ENCODE peak calls at places on chromosomes 5 and 9, in six cellular contexts. P, A, U, M, D and Y are unnamed samples.

GRCh38 chr9:128901822-128902221 is 19.0 kb upstream of the PHYHD1 start:
- DNase-seq in M (no peak), U (no peak), A (no peak), P (no peak), D (no peak), Y (no peak)

GRCh38 chr9:138008081-138008841 is 130.7 kb downstream of the CACNA1B start:
- DNase-seq in D (no peak), P (no peak), U (no peak), A (no peak), M (no peak), Y (no peak)

GRCh38 chr9:132787748-132788159 is 90.3 kb downstream of the AK8 start:
- DNase-seq in A (peak), P (no peak), M (no peak), U (no peak), D (peak), Y (no peak)

GRCh38 chr5:177419045-177419444 is 7.4 kb upstream of the GRK6 start:
- DNase-seq in D (no peak), M (no peak), A (no peak), P (peak), U (no peak), Y (no peak)

GRCh38 chr5:171705830-171706229 is 79.8 kb upstream of the SMIM23 start:
- DNase-seq in D (no peak), A (no peak), M (no peak), P (no peak), U (no peak), Y (no peak)

GRCh38 chr5:15286659-15287058 is 213.3 kb upstream of the FBXL7 start:
- DNase-seq in P (no peak), M (no peak), A (no peak), U (no peak), D (no peak), Y (peak)

GRCh38 chr5:100550531-100551036 is 15.4 kb downstream of the FAM174A start:
- DNase-seq in P (no peak), U (no peak), D (peak), M (no peak), A (no peak), Y (no peak)

GRCh38 chr5:107100121-107100520 is 570.6 kb downstream of the EFNA5 start:
- DNase-seq in D (no peak), A (no peak), P (no peak), M (no peak), U (no peak), Y (no peak)

GRCh38 chr9:112881366-112881765 is 9.3 kb downstream of the SLC46A2 start:
- DNase-seq in A (no peak), U (no peak), D (no peak), P (no peak), M (no peak), Y (no peak)

GRCh38 chr5:147855774-147856069 is 22.8 kb upstream of the SCGB3A2 start:
- DNase-seq in U (no peak), D (no peak), A (no peak), M (no peak), P (no peak), Y (no peak)

GRCh38 chr5:132090107-132090506 is 16.5 kb downstream of the CSF2 start:
- DNase-seq in P (no peak), D (no peak), A (no peak), U (no peak), M (no peak), Y (no peak)

GRCh38 chr9:112037281-112038016 is 137.6 kb downstream of the SUSD1 start:
- DNase-seq in D (peak), P (peak), A (no peak), M (no peak), U (no peak), Y (no peak)

GRCh38 chr5:89628876-89629635 is 746.1 kb upstream of the MEF2C start:
- DNase-seq in M (no peak), P (no peak), U (no peak), A (no peak), D (no peak), Y (no peak)

GRCh38 chr9:4117835-4118610 is 181.8 kb downstream of the GLIS3 start:
- DNase-seq in M (peak), U (peak), D (no peak), A (peak), P (no peak), Y (peak)

DNA sequence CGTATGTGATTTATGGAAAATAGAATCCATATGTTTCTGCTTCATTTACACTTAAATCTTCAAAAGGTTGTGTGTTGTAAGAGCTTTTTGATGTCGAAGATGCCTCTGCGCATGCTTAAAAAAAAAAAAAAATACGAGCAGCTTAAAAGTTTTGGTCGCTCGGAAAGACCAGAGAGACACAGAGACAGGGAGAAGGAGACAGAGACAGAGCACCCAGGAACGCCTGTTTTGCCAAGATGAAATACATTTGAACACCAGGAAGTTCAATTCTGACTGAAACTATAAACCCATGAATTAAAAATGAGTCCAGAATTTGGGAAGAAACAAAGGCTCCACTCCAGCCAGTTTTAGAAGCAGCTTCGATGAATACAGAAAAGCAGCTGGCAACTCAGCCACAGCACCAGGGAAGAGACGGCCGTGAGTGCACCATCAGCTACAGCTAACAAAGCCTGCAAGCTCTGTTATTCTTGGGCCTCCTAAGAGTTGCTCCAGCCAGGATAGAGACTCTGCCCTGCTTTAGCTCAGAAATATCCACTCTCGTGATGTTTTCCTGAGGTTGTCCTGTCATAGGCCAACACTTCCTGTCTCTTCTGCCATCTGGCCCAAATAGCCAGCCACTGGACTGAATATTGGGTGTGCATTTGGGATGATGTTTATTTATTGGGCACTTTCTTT is 2.5 kb upstream of the ZNF474 start:
- DNase-seq in D (no peak), M (no peak), P (no peak), U (no peak), A (no peak), Y (no peak)
- TF ChIP-seq GABPA in D (no peak), M (no peak), P (no peak), U (no peak), A (no peak), Y (no peak)

DNA sequence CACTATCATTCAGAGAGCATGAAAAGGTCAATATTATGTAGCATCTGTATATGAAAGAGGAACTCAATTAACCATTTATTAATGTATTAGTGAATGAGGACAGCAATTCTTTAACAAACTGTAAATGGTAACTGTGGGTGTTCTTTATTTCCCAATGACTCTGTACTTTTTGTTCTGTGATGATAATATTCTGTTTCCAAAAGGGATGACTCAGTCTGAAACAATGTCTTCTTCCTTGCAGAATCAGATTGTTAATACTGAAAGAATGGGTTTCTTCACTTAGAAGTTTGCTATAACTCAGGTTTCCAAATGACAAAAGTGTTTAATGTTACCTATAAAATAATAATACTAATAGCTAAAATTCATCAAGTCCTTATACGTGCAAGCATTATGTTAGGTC is 1518.7 kb upstream of the WWC1 start:
- DNase-seq in U (no peak), P (no peak), A (no peak), M (no peak), D (no peak), Y (no peak)
- TF ChIP-seq GABPA in U (no peak), P (no peak), A (no peak), M (no peak), D (no peak), Y (no peak)

GRCh38 chr5:36209664-36210063 is 32.1 kb downstream of the NADK2 start:
- DNase-seq in U (no peak), A (no peak), D (no peak), P (no peak), M (no peak), Y (no peak)
- TF ChIP-seq GABPA in U (no peak), A (no peak), D (no peak), P (no peak), M (no peak), Y (no peak)

GRCh38 chr5:150753863-150754262 is 5.0 kb downstream of the DCTN4 start:
- DNase-seq in U (no peak), D (no peak), M (no peak), P (no peak), A (no peak), Y (no peak)
- TF ChIP-seq GABPA in U (no peak), D (no peak), M (no peak), P (no peak), A (no peak), Y (no peak)

GRCh38 chr5:120446068-120446492 is 18.0 kb upstream of the PRR16 start:
- DNase-seq in U (no peak), P (no peak), D (no peak), A (no peak), M (no peak), Y (no peak)
- TF ChIP-seq GABPA in U (no peak), P (no peak), D (no peak), A (no peak), M (no peak), Y (no peak)

DNA sequence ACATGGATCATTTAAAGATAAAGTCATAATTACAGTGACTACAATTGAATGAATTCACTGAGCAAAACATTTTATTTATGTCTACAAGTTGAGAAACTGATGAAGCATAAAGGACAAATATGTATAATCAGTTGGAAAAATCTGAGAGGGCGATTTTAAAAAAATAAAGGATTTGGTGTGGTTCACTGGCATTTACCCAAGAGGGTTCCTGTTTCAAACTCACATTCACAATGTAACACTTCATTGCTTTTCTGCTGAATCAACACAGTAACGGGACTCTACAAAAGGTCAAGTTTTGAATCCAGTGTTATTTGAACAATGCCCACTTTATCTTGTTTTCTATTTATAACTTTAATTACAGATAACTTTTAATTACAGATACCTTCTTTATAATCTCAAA is 138.6 kb downstream of the NUDT12 start:
- DNase-seq in A (no peak), M (no peak), P (no peak), U (no peak), D (no peak), Y (no peak)
- TF ChIP-seq GABPA in A (no peak), M (no peak), P (no peak), U (no peak), D (no peak), Y (no peak)

DNA sequence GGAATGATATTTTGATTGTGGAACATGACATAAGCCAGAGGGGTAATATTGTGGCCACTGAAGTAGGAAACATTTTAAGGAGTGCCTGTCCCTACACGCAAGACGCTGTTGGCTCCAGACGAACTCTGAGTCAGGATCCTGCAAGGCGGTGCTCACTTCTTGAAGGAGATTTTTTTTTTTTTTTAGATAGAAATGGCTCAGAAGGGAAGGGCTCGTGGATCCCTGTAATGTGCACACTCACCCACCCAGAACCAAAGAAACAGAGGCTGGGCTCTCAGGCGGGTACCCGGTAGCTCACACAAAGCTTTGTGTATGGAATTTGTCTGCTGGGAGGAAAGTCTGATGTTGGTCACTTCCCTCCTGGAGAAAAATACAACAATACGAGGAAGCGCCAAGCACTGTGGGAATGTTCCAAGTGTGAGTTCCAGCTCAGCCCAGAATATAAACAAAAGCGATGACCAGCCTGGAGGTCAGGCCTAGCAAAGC is 25.7 kb downstream of the RAPGEF1 start:
- DNase-seq in A (no peak), U (no peak), P (no peak), D (no peak), M (no peak), Y (no peak)
- TF ChIP-seq GABPA in A (no peak), U (no peak), P (no peak), D (no peak), M (no peak), Y (no peak)

GRCh38 chr9:110049699-110050450 is 158.1 kb downstream of the C9orf152 start:
- DNase-seq in D (no peak), A (no peak), M (no peak), P (no peak), U (no peak), Y (peak)
- TF ChIP-seq GABPA in D (no peak), A (no peak), M (no peak), P (no peak), U (no peak), Y (no peak)